ENCODE peak calls at places on chromosome 12, in five cellular contexts. A is endothelial cell of umbilical vein, S is kidney epithelial cell, J is progenitor cell of endocrine pancreas, B is astrocyte of the cerebellum. L is an unnamed sample.

GRCh38 chr12:69501154-69501895 is 31.1 kb downstream of the FRS2 start:
- DNase-seq in J (no peak), B (no peak), S (no peak), A (no peak), L (no peak)

GRCh38 chr12:72209096-72209495 is 63.1 kb upstream of the TRHDE start:
- DNase-seq in A (no peak), S (no peak), B (no peak), J (no peak), L (no peak)

GRCh38 chr12:103957865-103958388 is 7.7 kb upstream of the TDG start:
- DNase-seq in A (no peak), J (no peak), B (no peak), S (no peak), L (no peak)

GRCh38 chr12:14664434-14665023 is 31.9 kb downstream of the GUCY2C start:
- DNase-seq in S (no peak), B (no peak), A (peak; percentile 57), J (no peak), L (peak; percentile 56)

GRCh38 chr12:88334271-88334670 is 192.2 kb downstream of the TMTC3 start:
- DNase-seq in A (no peak), B (peak; percentile 13), S (peak; percentile 84), J (no peak), L (no peak)

GRCh38 chr12:50314629-50315312 is 31.5 kb upstream of the LIMA1 start:
- DNase-seq in B (peak; percentile 69), J (no peak), A (peak; percentile 70), S (peak; percentile 19), L (no peak)

GRCh38 chr12:2177751-2178150 is 125.0 kb downstream of the CACNA1C start:
- DNase-seq in J (no peak), S (no peak), B (no peak), A (no peak), L (no peak)

GRCh38 chr12:114476159-114476558 is 70.2 kb upstream of the TBX5 start:
- DNase-seq in S (no peak), J (no peak), B (no peak), A (no peak), L (peak; percentile 2)

GRCh38 chr12:48818831-48819590 is 715 bp downstream of the CACNB3 start:
- DNase-seq in S (no peak), B (no peak), A (peak; percentile 54), J (no peak), L (no peak)

GRCh38 chr12:130335517-130336392 is 1.9 kb upstream of the PIWIL1 start:
- DNase-seq in J (peak; percentile 44), B (peak; percentile 27), A (peak; percentile 46), S (no peak), L (peak; percentile 39)

GRCh38 chr12:73180734-73181133 is 908.6 kb downstream of the TRHDE start:
- DNase-seq in A (no peak), J (no peak), S (no peak), B (no peak), L (no peak)

GRCh38 chr12:113234483-113234882 is 13.2 kb downstream of the TPCN1 start:
- DNase-seq in J (no peak), S (no peak), A (no peak), B (no peak), L (no peak)

GRCh38 chr12:124563401-124563800 is 4.0 kb downstream of the NCOR2 start:
- DNase-seq in S (no peak), B (no peak), A (no peak), J (no peak), L (no peak)

GRCh38 chr12:27821259-27821973 is 41.4 kb upstream of the MANSC4 start:
- DNase-seq in B (peak; percentile 79), J (peak; percentile 28), S (no peak), A (peak; percentile 89), L (peak; percentile 44)

GRCh38 chr12:111462134-111462821 is 56.6 kb downstream of the SH2B3 start:
- DNase-seq in S (no peak), A (no peak), J (no peak), B (no peak), L (no peak)

GRCh38 chr12:79451988-79452387 is 238.8 kb downstream of the PAWR start:
- DNase-seq in J (no peak), B (peak; percentile 92), A (peak; percentile 99), S (peak; percentile 88), L (no peak)

GRCh38 chr12:111841236-111841749 is 735 bp upstream of the MAPKAPK5 start:
- DNase-seq in A (peak; percentile 63), B (no peak), S (no peak), J (no peak), L (no peak)

GRCh38 chr12:69383074-69383473 is 23.5 kb downstream of the YEATS4 start:
- DNase-seq in J (no peak), S (no peak), B (no peak), A (no peak), L (no peak)

GRCh38 chr12:77204055-77204454 is 138.7 kb upstream of the E2F7 start:
- DNase-seq in J (no peak), S (no peak), B (no peak), A (peak; percentile 12), L (no peak)

GRCh38 chr12:16030729-16031128 is 119.6 kb downstream of the DERA start:
- DNase-seq in B (no peak), A (no peak), J (no peak), S (peak; percentile 5), L (peak; percentile 11)

GRCh38 chr12:114165921-114166320 is 199.8 kb upstream of the RBM19 start:
- DNase-seq in J (no peak), S (no peak), B (no peak), A (no peak), L (no peak)

GRCh38 chr12:123442774-123443173 is 6.3 kb upstream of the RILPL2 start:
- DNase-seq in J (no peak), B (no peak), S (no peak), A (no peak), L (no peak)

GRCh38 chr12:58750484-58750883 is 169.8 kb downstream of the LRIG3 start:
- DNase-seq in B (peak; percentile 75), S (peak; percentile 39), A (no peak), J (no peak), L (no peak)

GRCh38 chr12:3020850-3021435 is 56.2 kb upstream of the TSPAN9 start:
- DNase-seq in B (no peak), S (no peak), J (no peak), A (no peak), L (no peak)

GRCh38 chr12:101759396-101760047 is 20.3 kb upstream of the SYCP3 start:
- DNase-seq in J (no peak), S (no peak), A (peak; percentile 33), B (no peak), L (no peak)

GRCh38 chr12:29547151-29547561 is 49.7 kb upstream of the OVCH1 start:
- DNase-seq in S (no peak), J (no peak), A (peak; percentile 9), B (peak; percentile 67), L (no peak)

GRCh38 chr12:110280784-110281548 is at the start of gene ATP2A2:
- DNase-seq in J (peak; percentile 74), B (peak; percentile 65), S (peak; percentile 37), A (peak; percentile 86), L (peak; percentile 37)

GRCh38 chr12:110282956-110283817 is 2.1 kb downstream of the ATP2A2 start:
- DNase-seq in S (no peak), B (no peak), A (no peak), J (no peak), L (no peak)

GRCh38 chr12:110279976-110280783 is 867 bp upstream of the ATP2A2 start:
- DNase-seq in B (no peak), S (no peak), J (peak; percentile 18), A (peak; percentile 66), L (no peak)

GRCh38 chr12:110282343-110282860 is 1.4 kb downstream of the ATP2A2 start:
- DNase-seq in B (no peak), A (no peak), J (no peak), S (no peak), L (no peak)

GRCh38 chr12:110281549-110282342 is 699 bp downstream of the ATP2A2 start:
- DNase-seq in A (peak; percentile 62), B (no peak), J (peak; percentile 70), S (no peak), L (no peak)
- TF ChIP-seq CTCF in A (no peak), B (no peak), J (no peak), S (no peak), L (no peak)

GRCh38 chr12:117148642-117149041 is 41.6 kb downstream of the FBXO21 start:
- DNase-seq in S (no peak), A (no peak), B (no peak), J (no peak), L (no peak)

GRCh38 chr12:117147639-117148038 is 42.6 kb downstream of the FBXO21 start:
- DNase-seq in S (no peak), A (no peak), J (no peak), B (no peak), L (no peak)

GRCh38 chr12:117152793-117153775 is 37.2 kb downstream of the FBXO21 start:
- DNase-seq in A (no peak), S (no peak), B (no peak), J (no peak), L (no peak)

GRCh38 chr12:117155278-117156060 is 34.8 kb downstream of the FBXO21 start:
- DNase-seq in S (no peak), A (peak; percentile 12), B (peak; percentile 5), J (peak; percentile 67), L (peak; percentile 73)

DNA sequence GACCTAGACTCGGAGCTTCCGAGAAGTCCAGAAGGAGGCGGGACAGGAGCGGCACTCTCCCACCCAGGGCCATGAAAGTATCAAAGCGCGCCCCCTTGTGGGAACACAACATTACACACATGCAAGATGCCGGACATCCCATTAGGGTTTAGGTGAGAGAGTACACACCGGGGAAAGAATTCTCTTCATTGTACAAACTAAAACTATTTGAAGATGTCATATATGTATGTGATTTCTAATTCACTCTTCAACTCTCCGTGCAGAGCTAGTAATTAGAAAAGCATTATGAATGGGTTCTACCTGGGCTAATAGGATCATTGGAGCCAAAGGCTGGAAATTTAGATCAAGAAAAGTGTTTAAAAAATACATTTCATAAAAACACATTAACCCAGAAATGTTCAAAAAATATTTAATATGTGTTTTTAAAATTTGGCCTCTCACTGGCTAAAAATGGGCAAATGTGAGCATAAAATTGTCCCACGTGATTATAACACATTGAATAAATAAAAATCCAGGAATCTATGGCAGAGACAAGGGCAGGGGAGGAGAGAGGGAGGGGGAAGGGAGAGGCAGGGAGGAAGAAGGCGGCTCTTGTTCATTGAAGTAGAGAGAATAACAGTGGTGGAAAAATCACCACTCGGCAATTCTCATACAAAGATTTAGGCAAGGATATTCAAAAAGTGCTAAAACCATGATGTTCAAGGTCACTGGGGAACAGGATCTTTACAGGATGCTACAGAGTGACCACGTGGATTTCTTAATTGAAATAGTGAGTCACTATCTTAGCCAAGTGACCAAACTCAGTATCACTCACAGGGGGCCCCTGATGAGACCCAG is 38.9 kb downstream of the FBXO21 start:
- DNase-seq in S (no peak), B (peak; percentile 20), J (peak; percentile 55), A (peak; percentile 67), L (no peak)
- TF ChIP-seq CTCF in S (peak; percentile 68), B (peak; percentile 53), J (peak; percentile 70), A (peak; percentile 67), L (peak; percentile 45)

DNA sequence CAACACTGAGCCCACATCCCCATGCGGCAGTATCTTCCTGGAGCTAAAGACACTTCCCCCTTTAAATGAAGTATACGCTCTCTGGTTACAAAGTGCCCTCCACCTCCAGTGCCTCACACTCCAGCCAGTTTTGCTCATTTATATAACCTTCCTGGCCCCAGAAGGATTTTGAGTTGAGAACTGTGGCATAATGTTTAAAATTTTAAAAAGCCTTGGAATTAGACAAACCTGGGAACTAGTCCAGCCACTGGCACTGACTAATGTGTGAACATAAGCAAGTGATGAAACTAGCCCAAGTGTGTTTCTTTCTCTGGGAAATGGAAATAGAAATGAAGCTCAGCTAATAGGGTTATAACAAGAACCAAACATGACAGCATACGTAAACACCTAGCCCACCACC is 723.7 kb upstream of the USP15 start:
- DNase-seq in A (no peak), S (no peak), B (no peak), J (no peak), L (no peak)
- TF ChIP-seq CTCF in A (no peak), S (no peak), B (no peak), J (no peak), L (no peak)

GRCh38 chr12:93208011-93208410 is 169.7 kb upstream of the NUDT4 start:
- DNase-seq in J (no peak), S (no peak), A (no peak), B (no peak), L (no peak)
- TF ChIP-seq CTCF in J (no peak), S (no peak), A (no peak), B (no peak), L (no peak)